ENCODE peak calls at places on chromosomes 4 and X, in eight cellular contexts. Z is transverse colon, H is A549, B is heart left ventricle, U is endothelial cell of umbilical vein, N is uterus, S is GM12891, R is IMR-90. A is an unnamed sample.

GRCh38 chr4:142549726-142550463 is 296.2 kb downstream of the INPP4B start:
- DNase-seq in Z (no peak), H (peak), B (no peak), U (peak), N (no peak), S (no peak), R (peak), A (peak)

GRCh38 chrX:19137064-19137463 is 14.8 kb upstream of the ADGRG2 start:
- DNase-seq in Z (no peak), H (no peak), B (no peak), U (no peak), N (no peak), S (no peak), R (no peak), A (no peak)

GRCh38 chrX:123731258-123731986 is 1.4 kb downstream of the THOC2 start:
- DNase-seq in Z (no peak), H (no peak), B (no peak), U (peak), N (no peak), S (no peak), R (peak), A (no peak)

GRCh38 chr4:113406723-113407016 is 354.9 kb downstream of the CAMK2D start:
- DNase-seq in Z (no peak), H (no peak), B (no peak), U (no peak), N (no peak), S (no peak), R (no peak), A (no peak)

GRCh38 chr4:99927566-99927965 is 18.9 kb downstream of the DNAJB14 start:
- DNase-seq in Z (no peak), H (no peak), B (no peak), U (no peak), N (no peak), S (no peak), R (no peak), A (no peak)

GRCh38 chr4:9994246-9994847 is 26.9 kb downstream of the SLC2A9 start:
- DNase-seq in Z (peak), H (no peak), B (no peak), U (no peak), N (no peak), S (no peak), R (no peak), A (no peak)

GRCh38 chr4:3215733-3216132 is 33.2 kb upstream of the MSANTD1 start:
- DNase-seq in Z (no peak), H (no peak), B (no peak), U (no peak), N (no peak), S (no peak), R (no peak), A (no peak)

GRCh38 chr4:1309261-1310010 is 19.7 kb downstream of the MAEA start:
- DNase-seq in Z (peak), H (no peak), B (peak), U (peak), N (peak), S (peak), R (peak), A (no peak)

GRCh38 chr4:10015140-10015753 is 6.0 kb downstream of the SLC2A9 start:
- DNase-seq in Z (peak), H (peak), B (no peak), U (peak), N (no peak), S (no peak), R (peak), A (no peak)

GRCh38 chrX:116395752-116396151 is 40.7 kb upstream of the SLC6A14 start:
- DNase-seq in Z (no peak), H (no peak), B (no peak), U (no peak), N (no peak), S (no peak), R (no peak), A (no peak)

GRCh38 chr4:1177274-1178141 is 5.1 kb upstream of the SPON2 start:
- DNase-seq in Z (peak), H (no peak), B (peak), U (no peak), N (no peak), S (no peak), R (no peak), A (no peak)

GRCh38 chr4:153781717-153782416 is 7.0 kb downstream of the SFRP2 start:
- DNase-seq in Z (no peak), H (no peak), B (no peak), U (no peak), N (no peak), S (no peak), R (peak), A (no peak)

GRCh38 chr4:41095973-41096372 is 118.4 kb downstream of the APBB2 start:
- DNase-seq in Z (no peak), H (no peak), B (no peak), U (no peak), N (no peak), S (no peak), R (peak), A (no peak)

GRCh38 chr4:13903851-13904340 is 276.4 kb upstream of the BOD1L1 start:
- DNase-seq in Z (no peak), H (no peak), B (no peak), U (no peak), N (no peak), S (no peak), R (no peak), A (no peak)

GRCh38 chrX:106672527-106672926 is 54.0 kb upstream of the RNF128 start:
- DNase-seq in Z (no peak), H (no peak), B (no peak), U (no peak), N (no peak), S (no peak), R (no peak), A (no peak)

GRCh38 chrX:107204063-107204605 is 2.1 kb downstream of the NUP62CL start:
- DNase-seq in Z (peak), H (peak), B (no peak), U (no peak), N (no peak), S (no peak), R (no peak), A (no peak)

GRCh38 chr4:48635310-48635709 is 144.8 kb downstream of the FRYL start:
- DNase-seq in Z (no peak), H (peak), B (no peak), U (peak), N (no peak), S (no peak), R (peak), A (peak)

GRCh38 chr4:101284546-101284945 is 62.8 kb downstream of the PPP3CA start:
- DNase-seq in Z (no peak), H (peak), B (no peak), U (peak), N (no peak), S (no peak), R (no peak), A (no peak)

GRCh38 chr4:150045410-150045809 is 32.8 kb upstream of the DCLK2 start:
- DNase-seq in Z (no peak), H (no peak), B (no peak), U (no peak), N (no peak), S (no peak), R (no peak), A (no peak)

GRCh38 chr4:184331155-184331995 is 113.7 kb upstream of the ENPP6 start:
- DNase-seq in Z (peak), H (no peak), B (no peak), U (no peak), N (no peak), S (no peak), R (peak), A (no peak)

GRCh38 chrX:76109654-76110053 is 63.2 kb upstream of the PBDC1 start:
- DNase-seq in Z (no peak), H (no peak), B (no peak), U (no peak), N (no peak), S (no peak), R (no peak), A (no peak)

GRCh38 chrX:318068-318738 is 393 bp downstream of the GTPBP6 start:
- DNase-seq in Z (peak), H (peak), B (peak), U (peak), N (peak), S (peak), R (peak), A (peak)
- TF ChIP-seq POLR2A in Z (peak), H (no peak), B (peak), U (no peak), N (peak), S (peak), R (peak), A (no peak)

GRCh38 chr4:98267498-98267897 is 6.3 kb downstream of the RAP1GDS1 start:
- DNase-seq in Z (no peak), H (no peak), B (no peak), U (no peak), N (no peak), S (no peak), R (no peak), A (no peak)

GRCh38 chr4:98260047-98260578 is 1.1 kb upstream of the RAP1GDS1 start:
- DNase-seq in Z (peak), H (no peak), B (peak), U (peak), N (peak), S (peak), R (peak), A (peak)

GRCh38 chr4:98260579-98261290 is 449 bp upstream of the RAP1GDS1 start:
- DNase-seq in Z (peak), H (peak), B (peak), U (peak), N (peak), S (peak), R (peak), A (peak)

GRCh38 chr4:98262431-98262830 is 1.2 kb downstream of the RAP1GDS1 start:
- DNase-seq in Z (no peak), H (no peak), B (no peak), U (no peak), N (no peak), S (no peak), R (no peak), A (no peak)

GRCh38 chr4:98261291-98262271 is at the start of gene RAP1GDS1:
- DNase-seq in Z (peak), H (peak), B (peak), U (peak), N (peak), S (no peak), R (peak), A (peak)
- TF ChIP-seq POLR2A in Z (no peak), H (peak), B (no peak), U (peak), N (no peak), S (no peak), R (no peak), A (peak)

GRCh38 chrX:292900-293897 is 12.0 kb downstream of the PLCXD1 start:
- DNase-seq in Z (no peak), H (no peak), B (peak), U (no peak), N (no peak), S (no peak), R (no peak), A (no peak)
- TF ChIP-seq POLR2A in Z (no peak), H (no peak), B (no peak), U (no peak), N (no peak), S (no peak), R (no peak), A (no peak)

GRCh38 chrX:16123222-16123786 is at the start of gene GRPR:
- DNase-seq in Z (peak), H (peak), B (peak), U (peak), N (peak), S (no peak), R (peak), A (peak)
- TF ChIP-seq POLR2A in Z (no peak), H (no peak), B (no peak), U (no peak), N (no peak), S (no peak), R (no peak), A (no peak)

GRCh38 chr4:174281182-174281737 is 2.2 kb downstream of the FBXO8 start:
- DNase-seq in Z (no peak), H (no peak), B (no peak), U (no peak), N (no peak), S (no peak), R (no peak), A (no peak)

GRCh38 chr4:174286870-174287269 is 3.2 kb downstream of the CEP44 start:
- DNase-seq in Z (no peak), H (no peak), B (no peak), U (no peak), N (no peak), S (no peak), R (no peak), A (no peak)

GRCh38 chr4:174284181-174284886 is 623 bp downstream of the CEP44 start:
- DNase-seq in Z (peak), H (peak), B (no peak), U (peak), N (no peak), S (no peak), R (peak), A (peak)

GRCh38 chr4:174282836-174283506 is 496 bp downstream of the FBXO8 start:
- DNase-seq in Z (peak), H (peak), B (peak), U (peak), N (peak), S (peak), R (peak), A (peak)

DNA sequence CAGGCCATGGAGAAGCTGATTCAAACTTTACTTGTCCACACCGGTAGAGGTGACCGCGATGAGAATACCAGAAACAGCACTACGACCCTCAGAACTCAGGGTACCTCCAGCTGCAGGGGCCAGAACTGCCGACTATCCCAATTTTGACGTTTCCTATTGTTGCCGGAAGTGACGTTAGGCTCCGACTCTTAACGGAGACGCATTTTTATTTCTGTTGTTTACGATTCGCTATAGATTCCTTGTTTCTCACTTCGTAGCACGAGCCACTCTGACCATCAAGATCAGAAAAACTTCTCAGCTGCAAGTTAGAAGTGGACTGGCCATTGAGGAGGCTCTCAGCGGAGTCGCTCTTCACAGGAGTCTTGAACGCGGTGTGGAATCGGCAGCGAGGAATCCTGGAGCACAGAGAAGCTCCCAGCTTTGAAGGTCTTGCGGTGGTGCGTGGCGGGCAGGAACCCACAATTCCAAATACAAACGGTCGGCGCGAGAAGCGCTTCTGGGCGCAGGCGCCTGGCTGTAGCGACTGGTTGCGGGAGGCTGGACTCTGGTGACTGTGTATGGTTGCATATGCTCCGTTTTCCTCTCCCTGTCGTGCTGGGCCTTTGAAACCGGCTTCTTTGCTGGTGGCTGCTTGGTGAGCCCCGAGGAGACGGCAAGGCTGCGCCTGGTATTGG is at the start of the genes CEP44 and FBXO8:
- DNase-seq in Z (peak), H (peak), B (peak), U (peak), N (peak), S (no peak), R (peak), A (peak)
- TF ChIP-seq POLR2A in Z (peak), H (no peak), B (peak), U (peak), N (no peak), S (peak), R (peak), A (peak)

GRCh38 chr4:185471235-185472062 is at the start of gene CCDC110:
- DNase-seq in Z (peak), H (peak), B (peak), U (peak), N (peak), S (peak), R (peak), A (peak)
- TF ChIP-seq POLR2A in Z (no peak), H (no peak), B (peak), U (no peak), N (no peak), S (no peak), R (no peak), A (no peak)

GRCh38 chrX:80810365-80810978 is 795 bp upstream of the BRWD3 start:
- DNase-seq in Z (no peak), H (peak), B (no peak), U (no peak), N (no peak), S (no peak), R (no peak), A (no peak)

GRCh38 chrX:80808160-80808735 is 1.4 kb downstream of the BRWD3 start:
- DNase-seq in Z (peak), H (peak), B (peak), U (peak), N (peak), S (peak), R (peak), A (peak)

GRCh38 chrX:80806557-80806956 is 3.1 kb downstream of the BRWD3 start:
- DNase-seq in Z (no peak), H (no peak), B (no peak), U (no peak), N (no peak), S (no peak), R (no peak), A (no peak)

GRCh38 chrX:80807606-80808159 is 2.0 kb downstream of the BRWD3 start:
- DNase-seq in Z (no peak), H (peak), B (no peak), U (no peak), N (no peak), S (no peak), R (no peak), A (no peak)

DNA sequence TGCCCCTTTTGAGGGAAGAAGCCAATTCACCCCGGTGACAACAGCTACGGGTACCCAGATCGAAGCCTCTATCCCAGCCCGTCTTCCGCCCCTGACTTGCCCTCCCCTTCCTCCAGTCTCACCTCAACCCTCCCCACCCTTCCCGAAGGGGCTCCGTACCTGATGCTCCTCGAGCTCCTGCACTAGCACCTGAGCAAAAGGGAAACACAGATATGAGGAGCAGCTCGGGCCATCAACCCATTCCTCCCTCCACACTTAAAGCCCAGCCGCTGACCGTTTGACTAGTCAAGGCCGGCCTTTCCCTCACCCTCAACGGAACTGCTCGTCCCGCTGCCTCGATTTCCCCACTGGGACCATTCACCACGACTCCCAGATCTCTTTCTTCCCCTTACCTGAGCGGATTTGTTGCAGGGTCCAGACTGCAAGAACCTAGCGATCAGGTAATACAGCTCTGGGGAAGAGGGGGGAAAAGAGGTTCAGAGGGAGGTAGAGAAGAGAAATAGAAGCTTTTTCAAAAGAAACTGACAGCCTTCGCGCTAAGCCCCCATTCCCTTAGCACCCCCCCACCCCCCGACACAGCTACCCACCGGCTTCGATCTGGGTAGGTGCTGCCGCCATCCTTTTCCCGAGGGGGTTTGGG is 703 bp downstream of the BRWD3 start:
- DNase-seq in Z (peak), H (peak), B (peak), U (peak), N (peak), S (no peak), R (no peak), A (no peak)
- TF ChIP-seq POLR2A in Z (no peak), H (no peak), B (no peak), U (no peak), N (no peak), S (no peak), R (no peak), A (no peak)

GRCh38 chrX:24150051-24150790 is 692 bp downstream of the ZFX start:
- DNase-seq in Z (peak), H (peak), B (peak), U (peak), N (peak), S (peak), R (peak), A (peak)

GRCh38 chrX:24148535-24149345 is 789 bp upstream of the ZFX start:
- DNase-seq in Z (no peak), H (peak), B (no peak), U (peak), N (peak), S (no peak), R (peak), A (no peak)

GRCh38 chrX:24148118-24148517 is 1.4 kb upstream of the ZFX start:
- DNase-seq in Z (no peak), H (no peak), B (no peak), U (peak), N (no peak), S (no peak), R (peak), A (no peak)

GRCh38 chrX:24151513-24151912 is 2.0 kb downstream of the ZFX start:
- DNase-seq in Z (no peak), H (peak), B (no peak), U (no peak), N (no peak), S (no peak), R (no peak), A (no peak)

GRCh38 chrX:24149346-24150050 is at the start of gene ZFX:
- DNase-seq in Z (peak), H (peak), B (peak), U (peak), N (peak), S (peak), R (peak), A (no peak)
- TF ChIP-seq POLR2A in Z (peak), H (peak), B (peak), U (peak), N (no peak), S (no peak), R (peak), A (peak)

GRCh38 chrX:154378799-154379568 is at the start of gene EMD:
- DNase-seq in Z (peak), H (peak), B (peak), U (peak), N (peak), S (peak), R (peak), A (peak)
- TF ChIP-seq POLR2A in Z (peak), H (peak), B (peak), U (no peak), N (peak), S (no peak), R (peak), A (peak)

DNA sequence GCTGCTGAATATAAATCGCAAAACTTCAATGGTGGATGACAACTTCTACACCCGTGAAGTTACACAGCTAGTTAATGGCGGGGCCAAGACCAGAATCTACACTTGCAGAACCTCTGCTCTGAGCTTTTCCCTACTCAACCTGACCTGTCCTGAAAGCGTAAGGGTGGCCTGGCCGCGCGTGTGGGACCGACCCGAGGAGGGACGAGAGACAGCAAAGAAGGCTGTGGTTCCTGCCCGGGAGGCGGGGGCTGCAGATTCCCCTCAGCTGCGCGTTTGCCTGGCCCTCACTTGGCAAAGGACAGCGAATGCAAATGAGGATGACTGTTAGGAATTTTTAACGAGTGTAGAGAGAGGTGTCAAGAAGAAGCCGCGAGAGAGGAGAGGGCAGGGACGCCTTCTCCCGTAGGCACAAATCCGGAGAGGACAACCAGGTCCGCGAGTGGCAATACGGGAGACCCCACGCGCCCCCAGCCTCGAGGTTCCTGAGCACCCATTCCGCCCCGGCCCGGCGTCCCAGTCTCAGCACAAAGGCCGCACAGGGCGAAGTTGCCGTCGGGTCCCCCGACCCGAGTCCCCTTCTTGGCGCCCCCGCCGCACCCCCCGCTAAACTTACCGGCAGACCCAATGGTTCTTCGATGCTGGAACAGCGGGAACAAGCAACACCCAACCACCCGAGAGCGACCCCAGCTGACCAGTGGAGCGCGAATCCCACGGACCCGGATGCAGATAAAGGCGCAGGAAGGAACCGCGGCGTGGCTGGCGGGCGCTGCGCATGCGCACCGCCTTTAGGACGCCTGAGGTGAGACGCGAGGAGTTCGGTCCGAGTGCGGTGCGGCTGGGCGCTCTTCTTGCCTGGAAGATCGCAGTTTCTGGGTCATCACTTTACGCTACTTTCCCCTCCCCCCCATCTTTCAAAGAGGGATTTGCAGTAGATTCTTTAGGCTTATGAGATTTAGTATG is at the start of gene GNPDA2:
- DNase-seq in Z (peak), H (peak), B (peak), U (peak), N (peak), S (peak), R (peak), A (peak)
- TF ChIP-seq POLR2A in Z (peak), H (peak), B (peak), U (peak), N (peak), S (peak), R (no peak), A (peak)

A was measured in H54.